ENCODE peak calls at places on chromosomes 13 and 19, in nine cellular contexts. One of them, this sample, is unnamed.

GRCh38 chr19:3821857-3822364 is 35.7 kb upstream of the MATK start:
- DNase-seq in islet precursor cell: peak
- DNase-seq in activated naive CD8-positive, alpha-beta T cell treated with anti-CD3 and anti-CD28 coated beads for 36 hours: peak
- DNase-seq in AG10803: peak
- DNase-seq in cardiac fibroblast: peak
- DNase-seq in non-pigmented ciliary epithelial cell: no peak
- DNase-seq in activated CD4-positive, CD25-positive, alpha-beta regulatory T cell treated with anti-CD3 and anti-CD28 coated beads, Interleukin-2, amount 50 U/mL, for 72 hours: peak
- DNase-seq in stimulated activated CD4-positive, alpha-beta T cell treated with anti-CD3 and anti-CD28 coated beads, Interleukin-12 subunit alpha, Interleukin-12 subunit beta, amount 100 ng/mL, for 4 hours: peak
- DNase-seq in A549: peak
- DNase-seq in this sample: peak

GRCh38 chr19:4705413-4706131 is 18.1 kb downstream of the DPP9 start:
- DNase-seq in A549: no peak
- DNase-seq in activated naive CD8-positive, alpha-beta T cell treated with anti-CD3 and anti-CD28 coated beads for 36 hours: no peak
- DNase-seq in islet precursor cell: no peak
- DNase-seq in stimulated activated CD4-positive, alpha-beta T cell treated with anti-CD3 and anti-CD28 coated beads, Interleukin-12 subunit alpha, Interleukin-12 subunit beta, amount 100 ng/mL, for 4 hours: no peak
- DNase-seq in cardiac fibroblast: no peak
- DNase-seq in AG10803: no peak
- DNase-seq in non-pigmented ciliary epithelial cell: no peak
- DNase-seq in activated CD4-positive, CD25-positive, alpha-beta regulatory T cell treated with anti-CD3 and anti-CD28 coated beads, Interleukin-2, amount 50 U/mL, for 72 hours: no peak
- DNase-seq in this sample: no peak

GRCh38 chr13:40190656-40191100 is 475.8 kb downstream of the FOXO1 start:
- DNase-seq in islet precursor cell: peak
- DNase-seq in AG10803: peak
- DNase-seq in cardiac fibroblast: peak
- DNase-seq in A549: no peak
- DNase-seq in activated naive CD8-positive, alpha-beta T cell treated with anti-CD3 and anti-CD28 coated beads for 36 hours: peak
- DNase-seq in non-pigmented ciliary epithelial cell: peak
- DNase-seq in stimulated activated CD4-positive, alpha-beta T cell treated with anti-CD3 and anti-CD28 coated beads, Interleukin-12 subunit alpha, Interleukin-12 subunit beta, amount 100 ng/mL, for 4 hours: peak
- DNase-seq in activated CD4-positive, CD25-positive, alpha-beta regulatory T cell treated with anti-CD3 and anti-CD28 coated beads, Interleukin-2, amount 50 U/mL, for 72 hours: peak
- DNase-seq in this sample: peak

GRCh38 chr19:18895828-18896341 is at the start of gene CERS1:
- DNase-seq in A549: no peak
- DNase-seq in stimulated activated CD4-positive, alpha-beta T cell treated with anti-CD3 and anti-CD28 coated beads, Interleukin-12 subunit alpha, Interleukin-12 subunit beta, amount 100 ng/mL, for 4 hours: no peak
- DNase-seq in AG10803: no peak
- DNase-seq in non-pigmented ciliary epithelial cell: no peak
- DNase-seq in islet precursor cell: no peak
- DNase-seq in activated naive CD8-positive, alpha-beta T cell treated with anti-CD3 and anti-CD28 coated beads for 36 hours: peak
- DNase-seq in cardiac fibroblast: no peak
- DNase-seq in activated CD4-positive, CD25-positive, alpha-beta regulatory T cell treated with anti-CD3 and anti-CD28 coated beads, Interleukin-2, amount 50 U/mL, for 72 hours: no peak
- DNase-seq in this sample: no peak

GRCh38 chr19:18736415-18737336 is 53.2 kb downstream of the CRTC1 start:
- DNase-seq in AG10803: no peak
- DNase-seq in stimulated activated CD4-positive, alpha-beta T cell treated with anti-CD3 and anti-CD28 coated beads, Interleukin-12 subunit alpha, Interleukin-12 subunit beta, amount 100 ng/mL, for 4 hours: no peak
- DNase-seq in A549: no peak
- DNase-seq in activated CD4-positive, CD25-positive, alpha-beta regulatory T cell treated with anti-CD3 and anti-CD28 coated beads, Interleukin-2, amount 50 U/mL, for 72 hours: no peak
- DNase-seq in non-pigmented ciliary epithelial cell: no peak
- DNase-seq in activated naive CD8-positive, alpha-beta T cell treated with anti-CD3 and anti-CD28 coated beads for 36 hours: no peak
- DNase-seq in cardiac fibroblast: no peak
- DNase-seq in islet precursor cell: no peak
- DNase-seq in this sample: no peak

GRCh38 chr19:44582581-44583265 is 30.6 kb upstream of the IGSF23 start:
- DNase-seq in AG10803: no peak
- DNase-seq in activated CD4-positive, CD25-positive, alpha-beta regulatory T cell treated with anti-CD3 and anti-CD28 coated beads, Interleukin-2, amount 50 U/mL, for 72 hours: peak
- DNase-seq in cardiac fibroblast: peak
- DNase-seq in stimulated activated CD4-positive, alpha-beta T cell treated with anti-CD3 and anti-CD28 coated beads, Interleukin-12 subunit alpha, Interleukin-12 subunit beta, amount 100 ng/mL, for 4 hours: peak
- DNase-seq in islet precursor cell: peak
- DNase-seq in activated naive CD8-positive, alpha-beta T cell treated with anti-CD3 and anti-CD28 coated beads for 36 hours: peak
- DNase-seq in A549: peak
- DNase-seq in non-pigmented ciliary epithelial cell: no peak
- DNase-seq in this sample: no peak

GRCh38 chr13:102680842-102681725 is 13.8 kb downstream of the METTL21C start:
- DNase-seq in A549: no peak
- DNase-seq in activated naive CD8-positive, alpha-beta T cell treated with anti-CD3 and anti-CD28 coated beads for 36 hours: no peak
- DNase-seq in cardiac fibroblast: peak
- DNase-seq in islet precursor cell: no peak
- DNase-seq in non-pigmented ciliary epithelial cell: no peak
- DNase-seq in activated CD4-positive, CD25-positive, alpha-beta regulatory T cell treated with anti-CD3 and anti-CD28 coated beads, Interleukin-2, amount 50 U/mL, for 72 hours: no peak
- DNase-seq in stimulated activated CD4-positive, alpha-beta T cell treated with anti-CD3 and anti-CD28 coated beads, Interleukin-12 subunit alpha, Interleukin-12 subunit beta, amount 100 ng/mL, for 4 hours: no peak
- DNase-seq in AG10803: peak
- DNase-seq in this sample: no peak

GRCh38 chr13:50124536-50125305 is 109.5 kb downstream of the KCNRG start:
- DNase-seq in AG10803: peak
- DNase-seq in islet precursor cell: peak
- DNase-seq in A549: peak
- DNase-seq in activated naive CD8-positive, alpha-beta T cell treated with anti-CD3 and anti-CD28 coated beads for 36 hours: no peak
- DNase-seq in non-pigmented ciliary epithelial cell: no peak
- DNase-seq in stimulated activated CD4-positive, alpha-beta T cell treated with anti-CD3 and anti-CD28 coated beads, Interleukin-12 subunit alpha, Interleukin-12 subunit beta, amount 100 ng/mL, for 4 hours: peak
- DNase-seq in cardiac fibroblast: peak
- DNase-seq in activated CD4-positive, CD25-positive, alpha-beta regulatory T cell treated with anti-CD3 and anti-CD28 coated beads, Interleukin-2, amount 50 U/mL, for 72 hours: no peak
- DNase-seq in this sample: no peak

GRCh38 chr13:36088001-36088400 is 43.2 kb downstream of the DCLK1 start:
- DNase-seq in AG10803: no peak
- DNase-seq in cardiac fibroblast: no peak
- DNase-seq in activated CD4-positive, CD25-positive, alpha-beta regulatory T cell treated with anti-CD3 and anti-CD28 coated beads, Interleukin-2, amount 50 U/mL, for 72 hours: no peak
- DNase-seq in non-pigmented ciliary epithelial cell: no peak
- DNase-seq in stimulated activated CD4-positive, alpha-beta T cell treated with anti-CD3 and anti-CD28 coated beads, Interleukin-12 subunit alpha, Interleukin-12 subunit beta, amount 100 ng/mL, for 4 hours: no peak
- DNase-seq in A549: no peak
- DNase-seq in islet precursor cell: no peak
- DNase-seq in activated naive CD8-positive, alpha-beta T cell treated with anti-CD3 and anti-CD28 coated beads for 36 hours: no peak
- DNase-seq in this sample: no peak

GRCh38 chr13:113552079-113552478 is 32.5 kb upstream of the TFDP1 start:
- DNase-seq in AG10803: no peak
- DNase-seq in non-pigmented ciliary epithelial cell: no peak
- DNase-seq in activated naive CD8-positive, alpha-beta T cell treated with anti-CD3 and anti-CD28 coated beads for 36 hours: no peak
- DNase-seq in activated CD4-positive, CD25-positive, alpha-beta regulatory T cell treated with anti-CD3 and anti-CD28 coated beads, Interleukin-2, amount 50 U/mL, for 72 hours: no peak
- DNase-seq in A549: no peak
- DNase-seq in cardiac fibroblast: no peak
- DNase-seq in islet precursor cell: peak
- DNase-seq in stimulated activated CD4-positive, alpha-beta T cell treated with anti-CD3 and anti-CD28 coated beads, Interleukin-12 subunit alpha, Interleukin-12 subunit beta, amount 100 ng/mL, for 4 hours: no peak
- DNase-seq in this sample: no peak

GRCh38 chr13:95256086-95256485 is 45.2 kb downstream of the ABCC4 start:
- DNase-seq in non-pigmented ciliary epithelial cell: peak
- DNase-seq in activated CD4-positive, CD25-positive, alpha-beta regulatory T cell treated with anti-CD3 and anti-CD28 coated beads, Interleukin-2, amount 50 U/mL, for 72 hours: no peak
- DNase-seq in A549: peak
- DNase-seq in stimulated activated CD4-positive, alpha-beta T cell treated with anti-CD3 and anti-CD28 coated beads, Interleukin-12 subunit alpha, Interleukin-12 subunit beta, amount 100 ng/mL, for 4 hours: no peak
- DNase-seq in cardiac fibroblast: peak
- DNase-seq in AG10803: peak
- DNase-seq in islet precursor cell: peak
- DNase-seq in activated naive CD8-positive, alpha-beta T cell treated with anti-CD3 and anti-CD28 coated beads for 36 hours: no peak
- DNase-seq in this sample: no peak

GRCh38 chr13:48304132-48304876 is 753 bp downstream of the RB1 start:
- DNase-seq in islet precursor cell: no peak
- DNase-seq in activated CD4-positive, CD25-positive, alpha-beta regulatory T cell treated with anti-CD3 and anti-CD28 coated beads, Interleukin-2, amount 50 U/mL, for 72 hours: peak
- DNase-seq in stimulated activated CD4-positive, alpha-beta T cell treated with anti-CD3 and anti-CD28 coated beads, Interleukin-12 subunit alpha, Interleukin-12 subunit beta, amount 100 ng/mL, for 4 hours: no peak
- DNase-seq in activated naive CD8-positive, alpha-beta T cell treated with anti-CD3 and anti-CD28 coated beads for 36 hours: no peak
- DNase-seq in cardiac fibroblast: peak
- DNase-seq in AG10803: peak
- DNase-seq in A549: peak
- DNase-seq in non-pigmented ciliary epithelial cell: no peak
- DNase-seq in this sample: peak

GRCh38 chr19:49441210-49441959 is at the start of gene SLC17A7:
- DNase-seq in activated CD4-positive, CD25-positive, alpha-beta regulatory T cell treated with anti-CD3 and anti-CD28 coated beads, Interleukin-2, amount 50 U/mL, for 72 hours: no peak
- DNase-seq in AG10803: no peak
- DNase-seq in cardiac fibroblast: no peak
- DNase-seq in islet precursor cell: peak
- DNase-seq in stimulated activated CD4-positive, alpha-beta T cell treated with anti-CD3 and anti-CD28 coated beads, Interleukin-12 subunit alpha, Interleukin-12 subunit beta, amount 100 ng/mL, for 4 hours: peak
- DNase-seq in activated naive CD8-positive, alpha-beta T cell treated with anti-CD3 and anti-CD28 coated beads for 36 hours: peak
- DNase-seq in A549: peak
- DNase-seq in non-pigmented ciliary epithelial cell: no peak
- DNase-seq in this sample: peak

GRCh38 chr13:87331178-87331577 is 340.0 kb upstream of the SLITRK5 start:
- DNase-seq in non-pigmented ciliary epithelial cell: no peak
- DNase-seq in cardiac fibroblast: no peak
- DNase-seq in islet precursor cell: peak
- DNase-seq in AG10803: peak
- DNase-seq in activated CD4-positive, CD25-positive, alpha-beta regulatory T cell treated with anti-CD3 and anti-CD28 coated beads, Interleukin-2, amount 50 U/mL, for 72 hours: no peak
- DNase-seq in stimulated activated CD4-positive, alpha-beta T cell treated with anti-CD3 and anti-CD28 coated beads, Interleukin-12 subunit alpha, Interleukin-12 subunit beta, amount 100 ng/mL, for 4 hours: no peak
- DNase-seq in activated naive CD8-positive, alpha-beta T cell treated with anti-CD3 and anti-CD28 coated beads for 36 hours: no peak
- DNase-seq in A549: no peak
- DNase-seq in this sample: no peak

GRCh38 chr13:49436890-49437289 is 7.0 kb downstream of the CAB39L start:
- DNase-seq in A549: peak
- DNase-seq in activated naive CD8-positive, alpha-beta T cell treated with anti-CD3 and anti-CD28 coated beads for 36 hours: no peak
- DNase-seq in activated CD4-positive, CD25-positive, alpha-beta regulatory T cell treated with anti-CD3 and anti-CD28 coated beads, Interleukin-2, amount 50 U/mL, for 72 hours: no peak
- DNase-seq in stimulated activated CD4-positive, alpha-beta T cell treated with anti-CD3 and anti-CD28 coated beads, Interleukin-12 subunit alpha, Interleukin-12 subunit beta, amount 100 ng/mL, for 4 hours: no peak
- DNase-seq in non-pigmented ciliary epithelial cell: no peak
- DNase-seq in AG10803: peak
- DNase-seq in cardiac fibroblast: peak
- DNase-seq in islet precursor cell: no peak
- DNase-seq in this sample: no peak

GRCh38 chr13:22800726-22801401 is 379.9 kb upstream of the SGCG start:
- DNase-seq in non-pigmented ciliary epithelial cell: no peak
- DNase-seq in A549: no peak
- DNase-seq in activated naive CD8-positive, alpha-beta T cell treated with anti-CD3 and anti-CD28 coated beads for 36 hours: no peak
- DNase-seq in stimulated activated CD4-positive, alpha-beta T cell treated with anti-CD3 and anti-CD28 coated beads, Interleukin-12 subunit alpha, Interleukin-12 subunit beta, amount 100 ng/mL, for 4 hours: no peak
- DNase-seq in islet precursor cell: no peak
- DNase-seq in AG10803: peak
- DNase-seq in activated CD4-positive, CD25-positive, alpha-beta regulatory T cell treated with anti-CD3 and anti-CD28 coated beads, Interleukin-2, amount 50 U/mL, for 72 hours: no peak
- DNase-seq in cardiac fibroblast: peak
- DNase-seq in this sample: no peak

GRCh38 chr19:14161305-14161704 is 24.9 kb upstream of the ASF1B start:
- DNase-seq in stimulated activated CD4-positive, alpha-beta T cell treated with anti-CD3 and anti-CD28 coated beads, Interleukin-12 subunit alpha, Interleukin-12 subunit beta, amount 100 ng/mL, for 4 hours: no peak
- DNase-seq in AG10803: no peak
- DNase-seq in activated CD4-positive, CD25-positive, alpha-beta regulatory T cell treated with anti-CD3 and anti-CD28 coated beads, Interleukin-2, amount 50 U/mL, for 72 hours: no peak
- DNase-seq in non-pigmented ciliary epithelial cell: no peak
- DNase-seq in A549: no peak
- DNase-seq in cardiac fibroblast: no peak
- DNase-seq in islet precursor cell: no peak
- DNase-seq in activated naive CD8-positive, alpha-beta T cell treated with anti-CD3 and anti-CD28 coated beads for 36 hours: no peak
- DNase-seq in this sample: no peak

GRCh38 chr13:96900992-96901391 is 93.3 kb downstream of the OXGR1 start:
- DNase-seq in non-pigmented ciliary epithelial cell: no peak
- DNase-seq in activated CD4-positive, CD25-positive, alpha-beta regulatory T cell treated with anti-CD3 and anti-CD28 coated beads, Interleukin-2, amount 50 U/mL, for 72 hours: no peak
- DNase-seq in cardiac fibroblast: no peak
- DNase-seq in islet precursor cell: peak
- DNase-seq in stimulated activated CD4-positive, alpha-beta T cell treated with anti-CD3 and anti-CD28 coated beads, Interleukin-12 subunit alpha, Interleukin-12 subunit beta, amount 100 ng/mL, for 4 hours: no peak
- DNase-seq in activated naive CD8-positive, alpha-beta T cell treated with anti-CD3 and anti-CD28 coated beads for 36 hours: no peak
- DNase-seq in AG10803: no peak
- DNase-seq in A549: no peak
- DNase-seq in this sample: no peak